ENCODE peak calls at places on chromosomes 6 and 20, in five cellular contexts. One of them, this sample, is unnamed. For H3K36me3 and H3K9me3, the result is how much of the 10 kb centered on the place peaks cover.

GRCh38 chr6:101296184-101296583 is 97.3 kb upstream of the GRIK2 start:
- DNase-seq in K562: no peak
- DNase-seq in CD8-positive, alpha-beta T cell: no peak
- DNase-seq in lower lobe of right lung: no peak
- DNase-seq in IMR-90: peak
- DNase-seq in this sample: no peak

GRCh38 chr20:21235713-21236445 is 67.3 kb upstream of the XRN2 start:
- DNase-seq in K562: peak
- DNase-seq in CD8-positive, alpha-beta T cell: peak
- DNase-seq in lower lobe of right lung: peak
- DNase-seq in IMR-90: peak
- DNase-seq in this sample: peak

GRCh38 chr6:154386848-154387717 is 30.5 kb upstream of the IPCEF1 start:
- DNase-seq in K562: no peak
- DNase-seq in CD8-positive, alpha-beta T cell: no peak
- DNase-seq in lower lobe of right lung: no peak
- DNase-seq in IMR-90: peak
- DNase-seq in this sample: peak

GRCh38 chr20:2946988-2947961 is 74.0 kb downstream of the PTPRA start:
- DNase-seq in K562: peak
- DNase-seq in CD8-positive, alpha-beta T cell: no peak
- DNase-seq in lower lobe of right lung: no peak
- DNase-seq in IMR-90: peak
- DNase-seq in this sample: peak

GRCh38 chr6:76043690-76044089 is 28.8 kb downstream of the IMPG1 start:
- DNase-seq in K562: no peak
- DNase-seq in CD8-positive, alpha-beta T cell: no peak
- DNase-seq in lower lobe of right lung: no peak
- DNase-seq in IMR-90: no peak
- DNase-seq in this sample: no peak

GRCh38 chr6:31897612-31898199 is at the start of gene EHMT2:
- DNase-seq in K562: peak
- DNase-seq in CD8-positive, alpha-beta T cell: peak
- DNase-seq in lower lobe of right lung: peak
- DNase-seq in IMR-90: peak
- DNase-seq in this sample: peak

GRCh38 chr20:51043811-51044210 is 20.9 kb upstream of the KCNG1 start:
- DNase-seq in K562: no peak
- DNase-seq in CD8-positive, alpha-beta T cell: no peak
- DNase-seq in lower lobe of right lung: no peak
- DNase-seq in IMR-90: peak
- DNase-seq in this sample: no peak

GRCh38 chr6:89118931-89119330 is 1.1 kb upstream of the SRSF12 start:
- DNase-seq in K562: no peak
- DNase-seq in CD8-positive, alpha-beta T cell: no peak
- DNase-seq in lower lobe of right lung: no peak
- DNase-seq in IMR-90: no peak
- DNase-seq in this sample: no peak

GRCh38 chr6:87539554-87539953 is 50.2 kb downstream of the RARS2 start:
- DNase-seq in K562: no peak
- DNase-seq in CD8-positive, alpha-beta T cell: no peak
- DNase-seq in lower lobe of right lung: no peak
- DNase-seq in IMR-90: no peak
- DNase-seq in this sample: no peak

GRCh38 chr6:2896741-2897140 is 6.4 kb downstream of the SERPINB9 start:
- DNase-seq in K562: no peak
- DNase-seq in CD8-positive, alpha-beta T cell: no peak
- DNase-seq in lower lobe of right lung: no peak
- DNase-seq in IMR-90: no peak
- DNase-seq in this sample: no peak

GRCh38 chr6:27883136-27883535 is 29.1 kb downstream of the OR2B2 start:
- DNase-seq in K562: no peak
- DNase-seq in CD8-positive, alpha-beta T cell: no peak
- DNase-seq in lower lobe of right lung: no peak
- DNase-seq in IMR-90: no peak
- DNase-seq in this sample: no peak

GRCh38 chr20:42556575-42556974 is 633.1 kb downstream of the PTPRT start:
- DNase-seq in K562: no peak
- DNase-seq in CD8-positive, alpha-beta T cell: no peak
- DNase-seq in lower lobe of right lung: no peak
- DNase-seq in IMR-90: no peak
- DNase-seq in this sample: no peak

GRCh38 chr6:140711019-140711613 is 1336.7 kb upstream of the CITED2 start:
- DNase-seq in K562: no peak
- DNase-seq in CD8-positive, alpha-beta T cell: no peak
- DNase-seq in lower lobe of right lung: no peak
- DNase-seq in IMR-90: no peak
- DNase-seq in this sample: no peak

GRCh38 chr6:156808287-156808686 is 31.1 kb downstream of the ARID1B start:
- DNase-seq in K562: no peak
- DNase-seq in CD8-positive, alpha-beta T cell: no peak
- DNase-seq in lower lobe of right lung: no peak
- DNase-seq in IMR-90: peak
- DNase-seq in this sample: peak

GRCh38 chr6:25179051-25179778 is 100.0 kb upstream of the CARMIL1 start:
- DNase-seq in K562: no peak
- DNase-seq in CD8-positive, alpha-beta T cell: no peak
- DNase-seq in lower lobe of right lung: no peak
- DNase-seq in IMR-90: peak
- DNase-seq in this sample: no peak

GRCh38 chr6:170175644-170176620 is 114.9 kb downstream of the DLL1 start:
- DNase-seq in K562: no peak
- DNase-seq in CD8-positive, alpha-beta T cell: peak
- DNase-seq in lower lobe of right lung: no peak
- DNase-seq in IMR-90: no peak
- DNase-seq in this sample: no peak

GRCh38 chr6:41939091-41939847 is 2.3 kb downstream of the CCND3 start:
- DNase-seq in K562: peak
- DNase-seq in CD8-positive, alpha-beta T cell: no peak
- DNase-seq in lower lobe of right lung: peak
- DNase-seq in IMR-90: peak
- DNase-seq in this sample: no peak

GRCh38 chr6:53539561-53539960 is 5.3 kb downstream of the GCLC start:
- DNase-seq in K562: no peak
- DNase-seq in CD8-positive, alpha-beta T cell: no peak
- DNase-seq in lower lobe of right lung: no peak
- DNase-seq in IMR-90: no peak
- DNase-seq in this sample: no peak

GRCh38 chr20:61057313-61058171 is 194.5 kb upstream of the CDH4 start:
- DNase-seq in K562: no peak
- DNase-seq in CD8-positive, alpha-beta T cell: no peak
- DNase-seq in lower lobe of right lung: no peak
- DNase-seq in IMR-90: no peak
- DNase-seq in this sample: no peak

GRCh38 chr20:21609221-21609620 is 95.4 kb upstream of the NKX2-2 start:
- DNase-seq in K562: no peak
- DNase-seq in CD8-positive, alpha-beta T cell: no peak
- DNase-seq in lower lobe of right lung: no peak
- DNase-seq in IMR-90: no peak
- DNase-seq in this sample: no peak

GRCh38 chr6:132401941-132402275 is 633 bp upstream of the MOXD1 start:
- DNase-seq in K562: no peak
- DNase-seq in CD8-positive, alpha-beta T cell: no peak
- DNase-seq in lower lobe of right lung: no peak
- DNase-seq in IMR-90: no peak
- DNase-seq in this sample: no peak

GRCh38 chr20:50099565-50099991 is 13.4 kb downstream of the UBE2V1 start:
- DNase-seq in K562: no peak
- DNase-seq in CD8-positive, alpha-beta T cell: no peak
- DNase-seq in lower lobe of right lung: no peak
- DNase-seq in IMR-90: no peak
- DNase-seq in this sample: no peak

GRCh38 chr20:46028772-46029371 is at the start of gene SLC12A5:
- DNase-seq in K562: no peak
- DNase-seq in CD8-positive, alpha-beta T cell: no peak
- DNase-seq in lower lobe of right lung: no peak
- DNase-seq in IMR-90: no peak
- DNase-seq in this sample: no peak

GRCh38 chr6:38997128-38997761 is 51.3 kb upstream of the GLP1R start:
- DNase-seq in K562: peak
- DNase-seq in CD8-positive, alpha-beta T cell: peak
- DNase-seq in lower lobe of right lung: no peak
- DNase-seq in IMR-90: peak
- DNase-seq in this sample: peak

GRCh38 chr20:59625214-59625922 is 21.0 kb downstream of the PHACTR3 start:
- DNase-seq in K562: no peak
- DNase-seq in CD8-positive, alpha-beta T cell: no peak
- DNase-seq in lower lobe of right lung: no peak
- DNase-seq in IMR-90: no peak
- DNase-seq in this sample: no peak

GRCh38 chr6:11810039-11810541 is 31.5 kb upstream of the ADTRP start:
- DNase-seq in K562: peak
- DNase-seq in CD8-positive, alpha-beta T cell: no peak
- DNase-seq in lower lobe of right lung: peak
- DNase-seq in IMR-90: peak
- DNase-seq in this sample: peak

GRCh38 chr6:7311171-7311570 is 1.8 kb downstream of the SSR1 start:
- DNase-seq in K562: no peak
- DNase-seq in CD8-positive, alpha-beta T cell: no peak
- DNase-seq in lower lobe of right lung: no peak
- DNase-seq in IMR-90: no peak
- DNase-seq in this sample: no peak

GRCh38 chr20:2762578-2763131 is 37.8 kb downstream of the CPXM1 start:
- DNase-seq in K562: no peak
- DNase-seq in CD8-positive, alpha-beta T cell: no peak
- DNase-seq in lower lobe of right lung: no peak
- DNase-seq in IMR-90: no peak
- DNase-seq in this sample: no peak

GRCh38 chr20:43755390-43755789 is 28.6 kb upstream of the GTSF1L start:
- DNase-seq in K562: no peak
- DNase-seq in CD8-positive, alpha-beta T cell: no peak
- DNase-seq in lower lobe of right lung: no peak
- DNase-seq in IMR-90: peak
- DNase-seq in this sample: no peak

GRCh38 chr6:143328885-143329284 is 121.6 kb downstream of the ADAT2 start:
- DNase-seq in K562: no peak
- DNase-seq in CD8-positive, alpha-beta T cell: no peak
- DNase-seq in lower lobe of right lung: no peak
- DNase-seq in IMR-90: peak
- DNase-seq in this sample: no peak

GRCh38 chr6:21665436-21666199 is 72.1 kb downstream of the SOX4 start:
- DNase-seq in K562: no peak
- DNase-seq in CD8-positive, alpha-beta T cell: no peak
- DNase-seq in lower lobe of right lung: no peak
- DNase-seq in IMR-90: no peak
- DNase-seq in this sample: no peak

GRCh38 chr6:39850897-39851296 is 58.7 kb downstream of the DAAM2 start:
- DNase-seq in K562: no peak
- DNase-seq in CD8-positive, alpha-beta T cell: no peak
- DNase-seq in lower lobe of right lung: no peak
- DNase-seq in IMR-90: peak
- DNase-seq in this sample: no peak

GRCh38 chr6:134020968-134021367 is 31.5 kb downstream of the SLC2A12 start:
- DNase-seq in K562: no peak
- DNase-seq in CD8-positive, alpha-beta T cell: no peak
- DNase-seq in lower lobe of right lung: no peak
- DNase-seq in IMR-90: no peak
- DNase-seq in this sample: no peak
- H3K36me3 ChIP-seq in K562: under half
- H3K36me3 ChIP-seq in CD8-positive, alpha-beta T cell: under half
- H3K36me3 ChIP-seq in lower lobe of right lung: under half
- H3K36me3 ChIP-seq in IMR-90: under half
- H3K36me3 ChIP-seq in this sample: under half

GRCh38 chr20:63471002-63471718 is 1.3 kb downstream of the KCNQ2 start:
- DNase-seq in K562: no peak
- DNase-seq in CD8-positive, alpha-beta T cell: no peak
- DNase-seq in lower lobe of right lung: no peak
- DNase-seq in IMR-90: no peak
- DNase-seq in this sample: peak
- H3K4me3 ChIP-seq in K562: no peak
- H3K4me3 ChIP-seq in CD8-positive, alpha-beta T cell: no peak
- H3K4me3 ChIP-seq in lower lobe of right lung: no peak
- H3K4me3 ChIP-seq in IMR-90: no peak
- H3K4me3 ChIP-seq in this sample: peak

GRCh38 chr20:18326990-18327389 is 38.7 kb downstream of the ZNF133 start:
- DNase-seq in K562: no peak
- DNase-seq in CD8-positive, alpha-beta T cell: no peak
- DNase-seq in lower lobe of right lung: no peak
- DNase-seq in IMR-90: no peak
- DNase-seq in this sample: no peak

DNA sequence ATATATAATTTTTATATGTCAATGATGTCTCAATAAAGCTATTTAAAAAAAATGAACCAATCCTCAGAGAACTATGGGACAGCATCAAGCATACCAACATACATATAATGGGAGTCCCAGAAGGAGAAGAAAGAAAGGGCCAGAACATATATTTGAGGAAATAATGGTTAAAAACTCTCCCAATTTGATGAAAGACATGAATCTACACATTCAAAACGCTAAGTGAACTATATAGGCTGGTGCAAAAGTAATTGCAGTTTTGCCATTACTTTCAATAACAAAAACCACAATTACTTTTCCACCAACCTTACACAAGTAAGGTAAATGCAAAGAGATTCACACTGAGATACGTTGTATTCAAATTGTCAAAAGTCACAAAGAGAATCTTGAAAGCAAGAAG is 43.4 kb downstream of the ZNF133 start:
- DNase-seq in K562: no peak
- DNase-seq in CD8-positive, alpha-beta T cell: no peak
- DNase-seq in lower lobe of right lung: no peak
- DNase-seq in IMR-90: no peak
- DNase-seq in this sample: no peak
- H3K9me3 ChIP-seq in K562: under half
- H3K9me3 ChIP-seq in CD8-positive, alpha-beta T cell: under half
- H3K9me3 ChIP-seq in lower lobe of right lung: under half
- H3K9me3 ChIP-seq in IMR-90: under half
- H3K9me3 ChIP-seq in this sample: under half

DNA sequence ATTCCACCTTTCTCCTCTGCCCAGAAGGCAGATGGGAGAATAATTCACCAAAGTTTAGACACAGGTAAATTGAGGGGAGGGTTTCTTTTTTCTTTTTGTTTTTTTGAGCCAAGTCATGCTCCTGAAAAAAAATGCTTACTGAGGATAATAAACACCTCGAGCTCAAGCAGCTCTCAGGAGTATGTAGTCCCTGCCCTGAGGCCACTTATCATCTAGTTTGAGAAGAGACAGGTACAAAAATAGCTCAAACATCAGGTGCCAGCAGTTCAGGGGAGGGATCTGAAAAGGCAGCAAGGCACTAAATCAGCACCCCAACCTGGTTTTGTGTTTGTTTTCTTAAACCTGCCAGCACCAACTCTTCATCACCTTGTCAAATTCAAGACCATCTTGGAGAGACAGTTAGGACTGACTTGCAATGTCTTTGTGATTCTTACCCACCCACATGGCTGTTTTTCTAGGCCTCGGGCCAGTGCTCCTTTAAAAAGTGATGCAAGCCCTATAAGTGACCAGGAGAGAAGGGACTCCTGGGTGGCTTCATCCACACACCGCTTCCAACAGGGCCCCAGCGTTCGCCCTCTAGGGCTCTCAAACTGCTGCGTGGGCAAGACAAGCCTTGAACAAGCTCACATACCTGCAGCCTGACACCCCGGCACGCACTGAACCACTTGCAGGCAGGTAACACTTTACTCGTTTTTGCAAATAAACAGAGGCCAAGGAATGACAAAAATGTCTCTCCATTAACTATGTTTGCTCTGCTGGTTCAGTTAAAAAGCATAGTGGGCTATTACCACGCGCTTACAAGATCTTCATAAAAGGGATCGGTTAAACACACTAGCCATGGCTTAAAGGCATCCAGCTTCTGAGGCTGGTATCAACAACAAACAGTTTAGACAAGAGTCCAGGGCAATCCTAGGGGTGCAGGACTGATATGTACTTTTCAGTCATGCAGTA is 13.9 kb downstream of the JAG1 start:
- DNase-seq in K562: no peak
- DNase-seq in CD8-positive, alpha-beta T cell: no peak
- DNase-seq in lower lobe of right lung: peak
- DNase-seq in IMR-90: no peak
- DNase-seq in this sample: no peak
- H3K36me3 ChIP-seq in K562: under half
- H3K36me3 ChIP-seq in CD8-positive, alpha-beta T cell: under half
- H3K36me3 ChIP-seq in lower lobe of right lung: half or more
- H3K36me3 ChIP-seq in IMR-90: half or more
- H3K36me3 ChIP-seq in this sample: under half

This sample was measured in HAP-1.